ENCODE peak calls at places on chromosomes 6 and 20, in seven cellular contexts. One of them, this sample, is unnamed.

GRCh38 chr6:15947923-15948322 is 181.0 kb upstream of the MYLIP start:
- DNase-seq in mammary epithelial cell: no peak
- DNase-seq in WTC11: no peak
- DNase-seq in upper lobe of left lung: no peak
- DNase-seq in fibroblast of pulmonary artery: no peak
- DNase-seq in AG09309: no peak
- DNase-seq in activated B cell treated with CpG ODN at 0.5 μM for 24 hours: no peak
- DNase-seq in this sample: no peak

GRCh38 chr6:144006731-144007454 is 1.2 kb downstream of the PLAGL1 start:
- DNase-seq in AG09309: peak; percentile 20
- DNase-seq in upper lobe of left lung: peak; percentile 22
- DNase-seq in mammary epithelial cell: peak; percentile 49
- DNase-seq in WTC11: peak; percentile 13
- DNase-seq in activated B cell treated with CpG ODN at 0.5 μM for 24 hours: no peak
- DNase-seq in fibroblast of pulmonary artery: peak; percentile 70
- DNase-seq in this sample: no peak

GRCh38 chr6:124830506-124830905 is 131.7 kb upstream of the RNF217 start:
- DNase-seq in mammary epithelial cell: no peak
- DNase-seq in fibroblast of pulmonary artery: no peak
- DNase-seq in activated B cell treated with CpG ODN at 0.5 μM for 24 hours: no peak
- DNase-seq in AG09309: no peak
- DNase-seq in upper lobe of left lung: no peak
- DNase-seq in WTC11: no peak
- DNase-seq in this sample: no peak

GRCh38 chr6:29653452-29654038 is 3.3 kb upstream of the MOG start:
- DNase-seq in WTC11: no peak
- DNase-seq in mammary epithelial cell: peak; percentile 30
- DNase-seq in fibroblast of pulmonary artery: peak; percentile 84
- DNase-seq in AG09309: peak; percentile 38
- DNase-seq in activated B cell treated with CpG ODN at 0.5 μM for 24 hours: no peak
- DNase-seq in upper lobe of left lung: peak; percentile 69
- DNase-seq in this sample: no peak

GRCh38 chr20:45826381-45827019 is 612 bp downstream of the TNNC2 start:
- DNase-seq in AG09309: no peak
- DNase-seq in upper lobe of left lung: peak; percentile 53
- DNase-seq in activated B cell treated with CpG ODN at 0.5 μM for 24 hours: no peak
- DNase-seq in WTC11: no peak
- DNase-seq in fibroblast of pulmonary artery: peak; percentile 26
- DNase-seq in mammary epithelial cell: no peak
- DNase-seq in this sample: no peak

GRCh38 chr20:9359561-9360308 is 154.7 kb upstream of the LAMP5 start:
- DNase-seq in mammary epithelial cell: peak; percentile 30
- DNase-seq in upper lobe of left lung: no peak
- DNase-seq in WTC11: peak; percentile 35
- DNase-seq in AG09309: peak; percentile 71
- DNase-seq in fibroblast of pulmonary artery: peak; percentile 82
- DNase-seq in activated B cell treated with CpG ODN at 0.5 μM for 24 hours: no peak
- DNase-seq in this sample: no peak

GRCh38 chr6:26311385-26312095 is 53.5 kb upstream of the BTN3A2 start:
- DNase-seq in WTC11: peak; percentile 56
- DNase-seq in activated B cell treated with CpG ODN at 0.5 μM for 24 hours: no peak
- DNase-seq in upper lobe of left lung: no peak
- DNase-seq in AG09309: no peak
- DNase-seq in mammary epithelial cell: peak; percentile 85
- DNase-seq in fibroblast of pulmonary artery: peak; percentile 78
- DNase-seq in this sample: no peak

GRCh38 chr6:30752164-30752927 is 8.0 kb upstream of the IER3 start:
- DNase-seq in upper lobe of left lung: peak; percentile 89
- DNase-seq in mammary epithelial cell: peak; percentile 100
- DNase-seq in WTC11: no peak
- DNase-seq in activated B cell treated with CpG ODN at 0.5 μM for 24 hours: no peak
- DNase-seq in AG09309: peak; percentile 99
- DNase-seq in fibroblast of pulmonary artery: peak; percentile 100
- DNase-seq in this sample: peak; percentile 99

GRCh38 chr6:69974193-69974592 is 107.8 kb downstream of the COL19A1 start:
- DNase-seq in mammary epithelial cell: peak; percentile 54
- DNase-seq in AG09309: no peak
- DNase-seq in WTC11: no peak
- DNase-seq in activated B cell treated with CpG ODN at 0.5 μM for 24 hours: no peak
- DNase-seq in upper lobe of left lung: no peak
- DNase-seq in fibroblast of pulmonary artery: peak; percentile 44
- DNase-seq in this sample: no peak

GRCh38 chr6:14873132-14873531 is 372.7 kb upstream of the JARID2 start:
- DNase-seq in activated B cell treated with CpG ODN at 0.5 μM for 24 hours: no peak
- DNase-seq in fibroblast of pulmonary artery: no peak
- DNase-seq in WTC11: no peak
- DNase-seq in mammary epithelial cell: no peak
- DNase-seq in upper lobe of left lung: no peak
- DNase-seq in AG09309: no peak
- DNase-seq in this sample: no peak

GRCh38 chr6:106114492-106114891 is 28.4 kb downstream of the PRDM1 start:
- DNase-seq in fibroblast of pulmonary artery: no peak
- DNase-seq in AG09309: no peak
- DNase-seq in mammary epithelial cell: no peak
- DNase-seq in upper lobe of left lung: no peak
- DNase-seq in activated B cell treated with CpG ODN at 0.5 μM for 24 hours: no peak
- DNase-seq in WTC11: no peak
- DNase-seq in this sample: no peak

GRCh38 chr6:52364480-52365166 is 2.7 kb downstream of the PAQR8 start:
- DNase-seq in fibroblast of pulmonary artery: no peak
- DNase-seq in WTC11: no peak
- DNase-seq in upper lobe of left lung: no peak
- DNase-seq in activated B cell treated with CpG ODN at 0.5 μM for 24 hours: no peak
- DNase-seq in AG09309: no peak
- DNase-seq in mammary epithelial cell: no peak
- DNase-seq in this sample: no peak

GRCh38 chr6:63844287-63844686 is 208.7 kb downstream of the PHF3 start:
- DNase-seq in mammary epithelial cell: peak; percentile 66
- DNase-seq in upper lobe of left lung: no peak
- DNase-seq in fibroblast of pulmonary artery: peak; percentile 70
- DNase-seq in activated B cell treated with CpG ODN at 0.5 μM for 24 hours: no peak
- DNase-seq in WTC11: no peak
- DNase-seq in AG09309: no peak
- DNase-seq in this sample: no peak

GRCh38 chr20:34524426-34524825 is 8.2 kb downstream of the DYNLRB1 start:
- DNase-seq in activated B cell treated with CpG ODN at 0.5 μM for 24 hours: no peak
- DNase-seq in upper lobe of left lung: no peak
- DNase-seq in fibroblast of pulmonary artery: no peak
- DNase-seq in mammary epithelial cell: no peak
- DNase-seq in WTC11: no peak
- DNase-seq in AG09309: no peak
- DNase-seq in this sample: no peak

DNA sequence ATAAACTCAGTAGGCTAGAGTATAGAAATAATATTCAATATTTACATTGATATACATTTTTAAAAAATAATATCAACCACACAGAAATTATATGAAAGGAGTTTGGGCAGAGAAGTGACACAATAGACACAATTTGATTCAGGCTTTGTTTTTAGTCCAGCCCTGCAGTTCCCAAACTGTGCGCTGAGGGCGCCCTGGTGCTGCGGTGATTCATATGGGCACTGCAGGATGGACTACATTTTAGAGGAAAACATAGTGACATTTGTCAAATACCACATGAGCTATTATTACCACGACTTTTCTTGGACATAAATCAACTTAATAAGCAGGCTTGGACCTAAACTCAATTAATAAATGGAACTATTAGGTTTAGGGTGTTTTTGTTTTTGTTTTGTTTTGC is 364.3 kb upstream of the ID4 start:
- DNase-seq in upper lobe of left lung: no peak
- DNase-seq in mammary epithelial cell: no peak
- DNase-seq in activated B cell treated with CpG ODN at 0.5 μM for 24 hours: no peak
- DNase-seq in AG09309: no peak
- DNase-seq in WTC11: peak; percentile 66
- DNase-seq in fibroblast of pulmonary artery: peak; percentile 12
- DNase-seq in this sample: no peak
- TF ChIP-seq CTCF in upper lobe of left lung: no peak
- TF ChIP-seq CTCF in mammary epithelial cell: peak; percentile 67
- TF ChIP-seq CTCF in activated B cell treated with CpG ODN at 0.5 μM for 24 hours: no peak
- TF ChIP-seq CTCF in AG09309: peak; percentile 37
- TF ChIP-seq CTCF in WTC11: peak; percentile 64
- TF ChIP-seq CTCF in fibroblast of pulmonary artery: peak; percentile 33
- TF ChIP-seq CTCF in this sample: no peak

GRCh38 chr6:145093226-145093625 is 642.1 kb downstream of the EPM2A start:
- DNase-seq in AG09309: no peak
- DNase-seq in fibroblast of pulmonary artery: no peak
- DNase-seq in upper lobe of left lung: no peak
- DNase-seq in mammary epithelial cell: no peak
- DNase-seq in activated B cell treated with CpG ODN at 0.5 μM for 24 hours: no peak
- DNase-seq in WTC11: no peak
- DNase-seq in this sample: no peak

GRCh38 chr6:145091827-145092164 is 643.5 kb downstream of the EPM2A start:
- DNase-seq in fibroblast of pulmonary artery: no peak
- DNase-seq in AG09309: no peak
- DNase-seq in mammary epithelial cell: no peak
- DNase-seq in upper lobe of left lung: no peak
- DNase-seq in activated B cell treated with CpG ODN at 0.5 μM for 24 hours: no peak
- DNase-seq in WTC11: no peak
- DNase-seq in this sample: no peak

GRCh38 chr6:145092554-145092953 is 642.8 kb downstream of the EPM2A start:
- DNase-seq in mammary epithelial cell: no peak
- DNase-seq in WTC11: no peak
- DNase-seq in upper lobe of left lung: no peak
- DNase-seq in AG09309: no peak
- DNase-seq in fibroblast of pulmonary artery: no peak
- DNase-seq in activated B cell treated with CpG ODN at 0.5 μM for 24 hours: no peak
- DNase-seq in this sample: no peak

GRCh38 chr6:145099713-145100112 is 635.6 kb downstream of the EPM2A start:
- DNase-seq in fibroblast of pulmonary artery: no peak
- DNase-seq in AG09309: no peak
- DNase-seq in activated B cell treated with CpG ODN at 0.5 μM for 24 hours: no peak
- DNase-seq in WTC11: no peak
- DNase-seq in mammary epithelial cell: no peak
- DNase-seq in upper lobe of left lung: no peak
- DNase-seq in this sample: no peak

GRCh38 chr6:145096846-145097245 is 638.5 kb downstream of the EPM2A start:
- DNase-seq in activated B cell treated with CpG ODN at 0.5 μM for 24 hours: no peak
- DNase-seq in upper lobe of left lung: no peak
- DNase-seq in fibroblast of pulmonary artery: no peak
- DNase-seq in WTC11: no peak
- DNase-seq in AG09309: no peak
- DNase-seq in mammary epithelial cell: peak; percentile 24
- DNase-seq in this sample: no peak
- TF ChIP-seq CTCF in activated B cell treated with CpG ODN at 0.5 μM for 24 hours: no peak
- TF ChIP-seq CTCF in upper lobe of left lung: no peak
- TF ChIP-seq CTCF in fibroblast of pulmonary artery: no peak
- TF ChIP-seq CTCF in WTC11: no peak
- TF ChIP-seq CTCF in AG09309: no peak
- TF ChIP-seq CTCF in mammary epithelial cell: no peak
- TF ChIP-seq CTCF in this sample: no peak

DNA sequence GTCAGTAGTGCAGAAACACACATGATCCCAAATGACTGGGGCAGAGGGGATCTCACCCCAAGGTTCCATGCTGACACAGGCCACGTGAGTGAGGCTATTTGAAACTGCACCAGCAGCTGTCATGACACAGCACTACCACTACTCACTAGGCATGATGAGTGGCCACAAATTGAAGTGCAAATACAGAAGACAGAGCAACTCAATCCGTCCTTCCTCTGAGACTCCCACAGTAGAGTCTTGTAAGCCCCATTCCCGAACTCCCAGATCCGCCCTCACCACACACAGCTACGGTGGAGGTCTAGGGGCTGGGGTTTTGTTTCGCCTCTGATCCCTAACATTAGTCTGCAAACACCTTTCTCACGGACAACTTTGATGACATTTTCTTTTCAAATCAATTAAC is 113.3 kb upstream of the NUP153 start:
- DNase-seq in fibroblast of pulmonary artery: no peak
- DNase-seq in WTC11: no peak
- DNase-seq in upper lobe of left lung: no peak
- DNase-seq in mammary epithelial cell: no peak
- DNase-seq in AG09309: no peak
- DNase-seq in activated B cell treated with CpG ODN at 0.5 μM for 24 hours: no peak
- DNase-seq in this sample: no peak
- TF ChIP-seq CTCF in fibroblast of pulmonary artery: no peak
- TF ChIP-seq CTCF in WTC11: no peak
- TF ChIP-seq CTCF in upper lobe of left lung: no peak
- TF ChIP-seq CTCF in mammary epithelial cell: no peak
- TF ChIP-seq CTCF in AG09309: no peak
- TF ChIP-seq CTCF in activated B cell treated with CpG ODN at 0.5 μM for 24 hours: no peak
- TF ChIP-seq CTCF in this sample: no peak

GRCh38 chr6:18359237-18359885 is 27.8 kb upstream of the RNF144B start:
- DNase-seq in WTC11: no peak
- DNase-seq in activated B cell treated with CpG ODN at 0.5 μM for 24 hours: no peak
- DNase-seq in fibroblast of pulmonary artery: no peak
- DNase-seq in upper lobe of left lung: no peak
- DNase-seq in AG09309: no peak
- DNase-seq in mammary epithelial cell: no peak
- DNase-seq in this sample: no peak
- TF ChIP-seq CTCF in WTC11: no peak
- TF ChIP-seq CTCF in activated B cell treated with CpG ODN at 0.5 μM for 24 hours: no peak
- TF ChIP-seq CTCF in fibroblast of pulmonary artery: no peak
- TF ChIP-seq CTCF in upper lobe of left lung: no peak
- TF ChIP-seq CTCF in AG09309: no peak
- TF ChIP-seq CTCF in mammary epithelial cell: no peak
- TF ChIP-seq CTCF in this sample: no peak

GRCh38 chr20:62652051-62652893 is 10.0 kb downstream of the SLCO4A1 start:
- DNase-seq in fibroblast of pulmonary artery: peak; percentile 99
- DNase-seq in mammary epithelial cell: peak; percentile 95
- DNase-seq in upper lobe of left lung: peak; percentile 96
- DNase-seq in AG09309: peak; percentile 95
- DNase-seq in activated B cell treated with CpG ODN at 0.5 μM for 24 hours: peak; percentile 55
- DNase-seq in WTC11: peak; percentile 50
- DNase-seq in this sample: peak; percentile 96
- TF ChIP-seq CTCF in fibroblast of pulmonary artery: no peak
- TF ChIP-seq CTCF in mammary epithelial cell: no peak
- TF ChIP-seq CTCF in upper lobe of left lung: peak; percentile 51
- TF ChIP-seq CTCF in AG09309: no peak
- TF ChIP-seq CTCF in activated B cell treated with CpG ODN at 0.5 μM for 24 hours: no peak
- TF ChIP-seq CTCF in WTC11: no peak
- TF ChIP-seq CTCF in this sample: no peak

This sample was measured in coronary artery.